ENCODE peak calls at places on chromosomes 13 and 19, in ten cellular contexts. One of them, this sample, is unnamed.

GRCh38 chr19:29836409-29836825 is 24.6 kb downstream of the CCNE1 start:
- DNase-seq in IMR-90: no peak
- DNase-seq in tibial nerve: no peak
- DNase-seq in esophagus muscularis mucosa: no peak
- DNase-seq in thyroid gland: no peak
- DNase-seq in body of pancreas: no peak
- DNase-seq in H1: no peak
- DNase-seq in breast epithelium: no peak
- DNase-seq in adrenal gland: no peak
- DNase-seq in uterus: no peak
- DNase-seq in this sample: no peak

GRCh38 chr19:18173054-18173571 is 500 bp upstream of the IFI30 start:
- DNase-seq in IMR-90: no peak
- DNase-seq in tibial nerve: no peak
- DNase-seq in esophagus muscularis mucosa: no peak
- DNase-seq in thyroid gland: peak; percentile 32
- DNase-seq in body of pancreas: no peak
- DNase-seq in H1: no peak
- DNase-seq in breast epithelium: peak; percentile 41
- DNase-seq in adrenal gland: peak; percentile 75
- DNase-seq in uterus: peak; percentile 40
- DNase-seq in this sample: no peak

GRCh38 chr19:45766919-45767346 is 2.1 kb downstream of the SIX5 start:
- DNase-seq in IMR-90: peak; percentile 16
- DNase-seq in tibial nerve: no peak
- DNase-seq in esophagus muscularis mucosa: no peak
- DNase-seq in thyroid gland: no peak
- DNase-seq in body of pancreas: no peak
- DNase-seq in H1: peak; percentile 60
- DNase-seq in breast epithelium: no peak
- DNase-seq in adrenal gland: peak; percentile 74
- DNase-seq in uterus: no peak
- DNase-seq in this sample: no peak

GRCh38 chr19:39207293-39207836 is 3.3 kb upstream of the SYCN start:
- DNase-seq in IMR-90: no peak
- DNase-seq in tibial nerve: no peak
- DNase-seq in esophagus muscularis mucosa: no peak
- DNase-seq in thyroid gland: no peak
- DNase-seq in body of pancreas: no peak
- DNase-seq in H1: no peak
- DNase-seq in breast epithelium: no peak
- DNase-seq in adrenal gland: no peak
- DNase-seq in uterus: no peak
- DNase-seq in this sample: no peak

GRCh38 chr19:50794074-50794777 is 4.0 kb downstream of the ACP4 start:
- DNase-seq in IMR-90: no peak
- DNase-seq in tibial nerve: no peak
- DNase-seq in esophagus muscularis mucosa: no peak
- DNase-seq in thyroid gland: peak; percentile 44
- DNase-seq in body of pancreas: peak; percentile 69
- DNase-seq in H1: peak; percentile 63
- DNase-seq in breast epithelium: no peak
- DNase-seq in adrenal gland: no peak
- DNase-seq in uterus: no peak
- DNase-seq in this sample: no peak

GRCh38 chr19:11673608-11674041 is 65.1 kb downstream of the ZNF823 start:
- DNase-seq in IMR-90: peak; percentile 55
- DNase-seq in tibial nerve: no peak
- DNase-seq in esophagus muscularis mucosa: no peak
- DNase-seq in thyroid gland: peak; percentile 82
- DNase-seq in body of pancreas: peak; percentile 80
- DNase-seq in H1: peak; percentile 80
- DNase-seq in breast epithelium: peak; percentile 55
- DNase-seq in adrenal gland: peak; percentile 71
- DNase-seq in uterus: peak; percentile 39
- DNase-seq in this sample: peak; percentile 76

GRCh38 chr19:44925114-44925891 is 10.9 kb downstream of the APOC1 start:
- DNase-seq in IMR-90: peak; percentile 49
- DNase-seq in tibial nerve: peak; percentile 56
- DNase-seq in esophagus muscularis mucosa: no peak
- DNase-seq in thyroid gland: peak; percentile 66
- DNase-seq in body of pancreas: peak; percentile 47
- DNase-seq in H1: no peak
- DNase-seq in breast epithelium: peak; percentile 75
- DNase-seq in adrenal gland: peak; percentile 97
- DNase-seq in uterus: peak; percentile 68
- DNase-seq in this sample: peak; percentile 78

GRCh38 chr13:42146359-42146758 is 97.9 kb downstream of the DGKH start:
- DNase-seq in IMR-90: no peak
- DNase-seq in tibial nerve: no peak
- DNase-seq in esophagus muscularis mucosa: no peak
- DNase-seq in thyroid gland: no peak
- DNase-seq in body of pancreas: no peak
- DNase-seq in H1: no peak
- DNase-seq in breast epithelium: no peak
- DNase-seq in adrenal gland: no peak
- DNase-seq in uterus: no peak
- DNase-seq in this sample: no peak

GRCh38 chr19:13366529-13367143 is 139.6 kb downstream of the CACNA1A start:
- DNase-seq in IMR-90: peak; percentile 31
- DNase-seq in tibial nerve: no peak
- DNase-seq in esophagus muscularis mucosa: no peak
- DNase-seq in thyroid gland: no peak
- DNase-seq in body of pancreas: no peak
- DNase-seq in H1: peak; percentile 56
- DNase-seq in breast epithelium: no peak
- DNase-seq in adrenal gland: no peak
- DNase-seq in uterus: no peak
- DNase-seq in this sample: no peak

GRCh38 chr19:13363235-13363634 is 143.0 kb downstream of the CACNA1A start:
- DNase-seq in IMR-90: no peak
- DNase-seq in tibial nerve: no peak
- DNase-seq in esophagus muscularis mucosa: no peak
- DNase-seq in thyroid gland: no peak
- DNase-seq in body of pancreas: no peak
- DNase-seq in H1: no peak
- DNase-seq in breast epithelium: no peak
- DNase-seq in adrenal gland: no peak
- DNase-seq in uterus: no peak
- DNase-seq in this sample: no peak

GRCh38 chr19:13363954-13364353 is 142.3 kb downstream of the CACNA1A start:
- DNase-seq in IMR-90: no peak
- DNase-seq in tibial nerve: no peak
- DNase-seq in esophagus muscularis mucosa: no peak
- DNase-seq in thyroid gland: no peak
- DNase-seq in body of pancreas: no peak
- DNase-seq in H1: no peak
- DNase-seq in breast epithelium: no peak
- DNase-seq in adrenal gland: no peak
- DNase-seq in uterus: no peak
- DNase-seq in this sample: no peak
- H3K4me1 ChIP-seq in IMR-90: no peaks in the 10 kb centered on the region
- H3K4me1 ChIP-seq in tibial nerve: no peaks in the 10 kb centered on the region
- H3K4me1 ChIP-seq in esophagus muscularis mucosa: no peaks in the 10 kb centered on the region
- H3K4me1 ChIP-seq in thyroid gland: no peaks in the 10 kb centered on the region
- H3K4me1 ChIP-seq in body of pancreas: no peaks in the 10 kb centered on the region
- H3K4me1 ChIP-seq in H1: peaks cover 4% of the 10 kb centered on the region
- H3K4me1 ChIP-seq in breast epithelium: no peaks in the 10 kb centered on the region
- H3K4me1 ChIP-seq in adrenal gland: no peaks in the 10 kb centered on the region
- H3K4me1 ChIP-seq in uterus: no peaks in the 10 kb centered on the region
- H3K4me1 ChIP-seq in this sample: no peaks in the 10 kb centered on the region

GRCh38 chr19:10294368-10294697 is 4.6 kb downstream of the ICAM5 start:
- DNase-seq in IMR-90: no peak
- DNase-seq in tibial nerve: no peak
- DNase-seq in esophagus muscularis mucosa: no peak
- DNase-seq in thyroid gland: peak; percentile 60
- DNase-seq in body of pancreas: no peak
- DNase-seq in H1: peak; percentile 79
- DNase-seq in breast epithelium: no peak
- DNase-seq in adrenal gland: no peak
- DNase-seq in uterus: no peak
- DNase-seq in this sample: no peak

GRCh38 chr19:10293637-10294367 is 4.0 kb downstream of the ICAM5 start:
- DNase-seq in IMR-90: no peak
- DNase-seq in tibial nerve: no peak
- DNase-seq in esophagus muscularis mucosa: no peak
- DNase-seq in thyroid gland: no peak
- DNase-seq in body of pancreas: no peak
- DNase-seq in H1: no peak
- DNase-seq in breast epithelium: no peak
- DNase-seq in adrenal gland: no peak
- DNase-seq in uterus: no peak
- DNase-seq in this sample: no peak

GRCh38 chr19:10291554-10292205 is 1.9 kb downstream of the ICAM5 start:
- DNase-seq in IMR-90: peak; percentile 10
- DNase-seq in tibial nerve: no peak
- DNase-seq in esophagus muscularis mucosa: no peak
- DNase-seq in thyroid gland: no peak
- DNase-seq in body of pancreas: no peak
- DNase-seq in H1: peak; percentile 55
- DNase-seq in breast epithelium: no peak
- DNase-seq in adrenal gland: no peak
- DNase-seq in uterus: no peak
- DNase-seq in this sample: no peak

GRCh38 chr19:10292206-10292788 is 2.5 kb downstream of the ICAM5 start:
- DNase-seq in IMR-90: peak; percentile 78
- DNase-seq in tibial nerve: peak; percentile 47
- DNase-seq in esophagus muscularis mucosa: no peak
- DNase-seq in thyroid gland: peak; percentile 55
- DNase-seq in body of pancreas: peak; percentile 82
- DNase-seq in H1: peak; percentile 100
- DNase-seq in breast epithelium: peak; percentile 92
- DNase-seq in adrenal gland: peak; percentile 81
- DNase-seq in uterus: peak; percentile 53
- DNase-seq in this sample: peak; percentile 66

DNA sequence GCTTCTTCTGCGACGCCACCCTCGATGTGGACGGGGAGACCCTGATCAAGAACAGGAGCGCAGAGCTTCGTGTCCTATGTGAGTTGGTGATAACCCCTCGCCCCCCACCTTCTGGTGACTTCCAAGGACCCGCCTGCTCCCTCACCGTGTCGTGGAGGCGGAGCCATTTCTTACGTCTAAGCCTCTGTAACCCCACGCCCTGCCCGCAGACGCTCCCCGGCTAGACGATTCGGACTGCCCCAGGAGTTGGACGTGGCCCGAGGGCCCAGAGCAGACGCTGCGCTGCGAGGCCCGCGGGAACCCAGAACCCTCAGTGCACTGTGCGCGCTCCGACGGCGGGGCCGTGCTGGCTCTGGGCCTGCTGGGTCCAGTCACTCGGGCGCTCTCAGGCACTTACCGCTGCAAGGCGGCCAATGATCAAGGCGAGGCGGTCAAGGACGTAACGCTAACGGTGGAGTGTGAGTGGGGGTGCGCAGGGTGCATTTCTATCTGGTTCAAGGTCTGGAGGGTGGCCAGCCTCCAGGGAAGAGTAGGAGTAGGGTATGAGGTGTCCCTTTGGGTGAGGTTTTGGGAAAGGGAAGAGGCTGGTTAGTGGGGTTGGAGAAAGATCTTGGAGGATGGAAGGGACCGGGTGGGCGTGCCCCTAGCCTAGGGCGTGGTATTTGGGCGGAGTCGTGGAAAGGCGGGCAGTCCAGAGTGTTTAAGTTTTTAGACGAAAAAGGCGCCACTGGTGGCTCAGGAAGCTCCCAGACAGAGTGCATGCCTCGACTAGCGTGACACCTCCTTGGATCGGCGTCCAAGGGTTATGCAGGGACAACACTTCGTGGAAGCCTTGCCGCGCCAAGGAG is 3.3 kb downstream of the ICAM5 start:
- DNase-seq in IMR-90: no peak
- DNase-seq in tibial nerve: no peak
- DNase-seq in esophagus muscularis mucosa: no peak
- DNase-seq in thyroid gland: peak; percentile 50
- DNase-seq in body of pancreas: no peak
- DNase-seq in H1: no peak
- DNase-seq in breast epithelium: no peak
- DNase-seq in adrenal gland: no peak
- DNase-seq in uterus: no peak
- DNase-seq in this sample: no peak
- TF ChIP-seq POLR2A in IMR-90: no peak
- TF ChIP-seq POLR2A in tibial nerve: no peak
- TF ChIP-seq POLR2A in esophagus muscularis mucosa: no peak
- TF ChIP-seq POLR2A in thyroid gland: no peak
- TF ChIP-seq POLR2A in body of pancreas: no peak
- TF ChIP-seq POLR2A in H1: no peak
- TF ChIP-seq POLR2A in breast epithelium: no peak
- TF ChIP-seq POLR2A in adrenal gland: no peak
- TF ChIP-seq POLR2A in uterus: no peak
- TF ChIP-seq POLR2A in this sample: no peak

GRCh38 chr13:84917252-84917878 is 881.9 kb downstream of the SLITRK6 start:
- DNase-seq in IMR-90: peak; percentile 31
- DNase-seq in tibial nerve: no peak
- DNase-seq in esophagus muscularis mucosa: no peak
- DNase-seq in thyroid gland: no peak
- DNase-seq in body of pancreas: no peak
- DNase-seq in H1: no peak
- DNase-seq in breast epithelium: no peak
- DNase-seq in adrenal gland: no peak
- DNase-seq in uterus: no peak
- DNase-seq in this sample: no peak
- H3K27ac ChIP-seq in IMR-90: no peak overlapping the region
- H3K27ac ChIP-seq in tibial nerve: no peak overlapping the region
- H3K27ac ChIP-seq in esophagus muscularis mucosa: no peak overlapping the region
- H3K27ac ChIP-seq in thyroid gland: no peak overlapping the region
- H3K27ac ChIP-seq in body of pancreas: no peak overlapping the region
- H3K27ac ChIP-seq in H1: no peak overlapping the region
- H3K27ac ChIP-seq in breast epithelium: no peak overlapping the region
- H3K27ac ChIP-seq in adrenal gland: no peak overlapping the region
- H3K27ac ChIP-seq in uterus: no peak overlapping the region
- H3K27ac ChIP-seq in this sample: no peak overlapping the region

GRCh38 chr13:69616398-69616797 is 491.2 kb upstream of the ATXN8OS start:
- DNase-seq in IMR-90: no peak
- DNase-seq in tibial nerve: no peak
- DNase-seq in esophagus muscularis mucosa: no peak
- DNase-seq in thyroid gland: no peak
- DNase-seq in body of pancreas: no peak
- DNase-seq in H1: no peak
- DNase-seq in breast epithelium: no peak
- DNase-seq in adrenal gland: no peak
- DNase-seq in uterus: no peak
- DNase-seq in this sample: no peak

GRCh38 chr13:69618393-69618792 is 489.2 kb upstream of the ATXN8OS start:
- DNase-seq in IMR-90: no peak
- DNase-seq in tibial nerve: no peak
- DNase-seq in esophagus muscularis mucosa: no peak
- DNase-seq in thyroid gland: no peak
- DNase-seq in body of pancreas: no peak
- DNase-seq in H1: no peak
- DNase-seq in breast epithelium: no peak
- DNase-seq in adrenal gland: no peak
- DNase-seq in uterus: no peak
- DNase-seq in this sample: no peak

GRCh38 chr13:69618838-69619237 is 488.8 kb upstream of the ATXN8OS start:
- DNase-seq in IMR-90: no peak
- DNase-seq in tibial nerve: no peak
- DNase-seq in esophagus muscularis mucosa: no peak
- DNase-seq in thyroid gland: no peak
- DNase-seq in body of pancreas: no peak
- DNase-seq in H1: no peak
- DNase-seq in breast epithelium: no peak
- DNase-seq in adrenal gland: no peak
- DNase-seq in uterus: no peak
- DNase-seq in this sample: no peak

GRCh38 chr13:69617587-69617986 is 490.0 kb upstream of the ATXN8OS start:
- DNase-seq in IMR-90: no peak
- DNase-seq in tibial nerve: no peak
- DNase-seq in esophagus muscularis mucosa: no peak
- DNase-seq in thyroid gland: no peak
- DNase-seq in body of pancreas: no peak
- DNase-seq in H1: no peak
- DNase-seq in breast epithelium: no peak
- DNase-seq in adrenal gland: no peak
- DNase-seq in uterus: no peak
- DNase-seq in this sample: no peak

GRCh38 chr13:69619651-69620050 is 488.0 kb upstream of the ATXN8OS start:
- DNase-seq in IMR-90: no peak
- DNase-seq in tibial nerve: no peak
- DNase-seq in esophagus muscularis mucosa: no peak
- DNase-seq in thyroid gland: no peak
- DNase-seq in body of pancreas: no peak
- DNase-seq in H1: no peak
- DNase-seq in breast epithelium: no peak
- DNase-seq in adrenal gland: no peak
- DNase-seq in uterus: no peak
- DNase-seq in this sample: no peak
- H3K4me1 ChIP-seq in IMR-90: no peaks in the 10 kb centered on the region
- H3K4me1 ChIP-seq in tibial nerve: no peaks in the 10 kb centered on the region
- H3K4me1 ChIP-seq in esophagus muscularis mucosa: no peaks in the 10 kb centered on the region
- H3K4me1 ChIP-seq in thyroid gland: no peaks in the 10 kb centered on the region
- H3K4me1 ChIP-seq in body of pancreas: no peaks in the 10 kb centered on the region
- H3K4me1 ChIP-seq in H1: no peaks in the 10 kb centered on the region
- H3K4me1 ChIP-seq in breast epithelium: no peaks in the 10 kb centered on the region
- H3K4me1 ChIP-seq in adrenal gland: no peaks in the 10 kb centered on the region
- H3K4me1 ChIP-seq in uterus: no peaks in the 10 kb centered on the region
- H3K4me1 ChIP-seq in this sample: no peaks in the 10 kb centered on the region